ENCODE peak calls at places on chromosomes 1 and 21, in nine cellular contexts. I, D, B, S, P, E, A, L and F are unnamed samples.

GRCh38 chr1:203316626-203317093 is 11.3 kb downstream of the BTG2 start:
- DNase-seq in I (no peak), D (no peak), B (no peak), S (no peak), P (peak), E (peak), A (peak), L (peak), F (no peak)

GRCh38 chr1:71979947-71980346 is 302.4 kb downstream of the NEGR1 start:
- DNase-seq in I (no peak), D (no peak), B (no peak), S (no peak), P (no peak), E (no peak), A (no peak), L (no peak), F (no peak)

GRCh38 chr1:107704911-107705310 is 260.1 kb downstream of the VAV3 start:
- DNase-seq in I (no peak), D (no peak), B (no peak), S (no peak), P (no peak), E (no peak), A (peak), L (no peak), F (no peak)

GRCh38 chr1:58548381-58548780 is 1.9 kb upstream of the OMA1 start:
- DNase-seq in I (no peak), D (no peak), B (no peak), S (no peak), P (no peak), E (no peak), A (no peak), L (no peak), F (no peak)

GRCh38 chr1:210332719-210333398 is 4.2 kb downstream of the HHAT start:
- DNase-seq in I (no peak), D (no peak), B (no peak), S (no peak), P (no peak), E (no peak), A (no peak), L (peak), F (no peak)

GRCh38 chr1:167434306-167434705 is 84.0 kb downstream of the CD247 start:
- DNase-seq in I (peak), D (no peak), B (no peak), S (no peak), P (no peak), E (no peak), A (no peak), L (no peak), F (no peak)

GRCh38 chr1:172640146-172640545 is 18.8 kb upstream of the FASLG start:
- DNase-seq in I (no peak), D (no peak), B (no peak), S (no peak), P (no peak), E (no peak), A (peak), L (no peak), F (no peak)

GRCh38 chr1:114130846-114131525 is 22.7 kb downstream of the SYT6 start:
- DNase-seq in I (no peak), D (no peak), B (no peak), S (no peak), P (no peak), E (no peak), A (no peak), L (no peak), F (no peak)

GRCh38 chr1:29821605-29822004 is 585.3 kb downstream of the PTPRU start:
- DNase-seq in I (peak), D (no peak), B (no peak), S (no peak), P (no peak), E (no peak), A (no peak), L (no peak), F (no peak)

GRCh38 chr21:42576639-42577038 is 63.0 kb downstream of the SLC37A1 start:
- DNase-seq in I (no peak), D (no peak), B (no peak), S (no peak), P (no peak), E (no peak), A (no peak), L (no peak), F (no peak)

GRCh38 chr1:234170622-234171021 is 202.6 kb upstream of the COA6 start:
- DNase-seq in I (no peak), D (no peak), B (no peak), S (no peak), P (no peak), E (no peak), A (no peak), L (no peak), F (no peak)

GRCh38 chr21:19900149-19900548 is 1098.1 kb upstream of the NCAM2 start:
- DNase-seq in I (no peak), D (no peak), B (no peak), S (no peak), P (no peak), E (no peak), A (no peak), L (no peak), F (no peak)

GRCh38 chr1:18738617-18739016 is 108.0 kb downstream of the PAX7 start:
- DNase-seq in I (no peak), D (no peak), B (no peak), S (no peak), P (no peak), E (no peak), A (no peak), L (no peak), F (no peak)

GRCh38 chr1:232575524-232576040 is 54.4 kb downstream of the SIPA1L2 start:
- DNase-seq in I (no peak), D (no peak), B (no peak), S (no peak), P (no peak), E (no peak), A (peak), L (no peak), F (no peak)

GRCh38 chr1:162197615-162198497 is 128.4 kb downstream of the NOS1AP start:
- DNase-seq in I (no peak), D (no peak), B (no peak), S (no peak), P (no peak), E (no peak), A (no peak), L (no peak), F (no peak)

GRCh38 chr1:8077120-8077573 is 51.0 kb upstream of the ERRFI1 start:
- DNase-seq in I (no peak), D (no peak), B (peak), S (peak), P (peak), E (peak), A (peak), L (peak), F (peak)

GRCh38 chr1:61013189-61013952 is 69.0 kb upstream of the NFIA start:
- DNase-seq in I (peak), D (no peak), B (no peak), S (no peak), P (no peak), E (no peak), A (no peak), L (no peak), F (no peak)

GRCh38 chr1:230186003-230186863 is 119.2 kb downstream of the GALNT2 start:
- DNase-seq in I (no peak), D (no peak), B (peak), S (no peak), P (no peak), E (peak), A (peak), L (peak), F (peak)
- TF ChIP-seq POLR2A in I (no peak), D (peak), B (no peak), S (no peak), P (no peak), E (no peak), A (no peak), L (peak), F (no peak)

GRCh38 chr1:46616277-46617107 is at the start of gene MOB3C:
- DNase-seq in I (peak), D (peak), B (peak), S (peak), P (peak), E (peak), A (peak), L (peak), F (peak)
- TF ChIP-seq POLR2A in I (no peak), D (peak), B (peak), S (peak), P (peak), E (no peak), A (peak), L (peak), F (peak)

GRCh38 chr1:66648896-66649597 is 103.2 kb upstream of the DYNLT5 start:
- DNase-seq in I (no peak), D (no peak), B (no peak), S (no peak), P (no peak), E (no peak), A (no peak), L (peak), F (no peak)

GRCh38 chr1:66654643-66655042 is 97.6 kb upstream of the DYNLT5 start:
- DNase-seq in I (no peak), D (no peak), B (no peak), S (peak), P (no peak), E (no peak), A (no peak), L (no peak), F (no peak)

DNA sequence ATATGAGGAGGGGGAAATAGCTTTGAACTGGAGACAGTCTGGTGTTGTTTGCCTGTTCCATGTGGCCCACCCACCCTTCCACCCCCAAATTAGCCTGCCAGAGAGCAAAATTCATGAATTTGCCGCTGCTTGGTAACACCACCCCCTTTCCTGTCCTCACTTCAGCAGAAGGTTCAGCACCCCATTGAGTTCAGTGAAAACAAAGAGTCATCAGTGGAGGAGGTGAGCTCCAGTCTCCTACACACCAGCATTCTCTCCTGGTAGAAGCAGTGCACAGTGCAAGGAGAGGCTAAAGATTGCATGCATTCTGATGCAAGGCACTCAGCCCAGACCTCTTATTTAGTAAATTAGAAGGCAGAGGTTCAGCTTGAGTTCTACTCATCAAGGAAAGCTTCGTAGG is 99.7 kb upstream of the DYNLT5 start:
- DNase-seq in I (no peak), D (no peak), B (no peak), S (no peak), P (no peak), E (no peak), A (peak), L (no peak), F (no peak)
- TF ChIP-seq POLR2A in I (no peak), D (no peak), B (no peak), S (no peak), P (no peak), E (no peak), A (no peak), L (no peak), F (no peak)

GRCh38 chr1:64687725-64688285 is 57.1 kb upstream of the RAVER2 start:
- DNase-seq in I (no peak), D (no peak), B (no peak), S (peak), P (peak), E (peak), A (peak), L (peak), F (no peak)
- TF ChIP-seq POLR2A in I (no peak), D (no peak), B (no peak), S (no peak), P (no peak), E (no peak), A (no peak), L (no peak), F (no peak)

DNA sequence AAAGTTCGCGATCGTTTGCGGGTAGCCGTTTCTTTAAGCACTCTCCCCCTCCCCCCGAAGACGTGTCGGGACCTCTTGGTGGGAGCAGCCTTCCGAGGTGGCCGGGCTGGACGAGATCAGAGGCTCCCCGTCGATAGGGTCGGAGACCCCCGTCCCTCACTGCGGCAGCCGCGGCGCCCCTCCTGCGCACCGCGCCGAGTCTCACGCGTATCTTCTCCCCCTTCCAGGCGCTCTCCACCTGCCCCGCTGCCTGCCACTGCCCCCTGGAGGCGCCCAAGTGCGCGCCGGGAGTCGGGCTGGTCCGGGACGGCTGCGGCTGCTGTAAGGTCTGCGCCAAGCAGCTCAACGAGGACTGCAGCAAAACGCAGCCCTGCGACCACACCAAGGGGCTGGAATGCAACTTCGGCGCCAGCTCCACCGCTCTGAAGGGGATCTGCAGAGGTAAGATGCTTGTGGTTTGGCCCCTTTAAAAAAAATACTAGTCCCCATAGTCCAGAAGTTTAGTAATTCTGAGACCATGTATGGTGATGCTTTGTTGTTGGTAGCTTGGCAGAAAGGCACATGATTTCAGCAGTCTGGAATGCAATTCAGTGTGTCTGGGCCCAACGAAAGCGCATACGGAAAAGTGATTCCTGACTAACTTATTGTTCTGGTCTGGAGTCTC is 709 bp downstream of the CCN1 start:
- DNase-seq in I (peak), D (peak), B (peak), S (peak), P (peak), E (peak), A (peak), L (peak), F (no peak)
- TF ChIP-seq POLR2A in I (no peak), D (no peak), B (peak), S (peak), P (no peak), E (no peak), A (peak), L (no peak), F (no peak)

GRCh38 chr1:169151338-169151837 is 44.9 kb downstream of the ATP1B1 start:
- DNase-seq in I (no peak), D (no peak), B (no peak), S (no peak), P (no peak), E (no peak), A (no peak), L (no peak), F (no peak)
- TF ChIP-seq POLR2A in I (no peak), D (no peak), B (no peak), S (no peak), P (no peak), E (no peak), A (no peak), L (no peak), F (no peak)

GRCh38 chr1:25035523-25036116 is 105.5 kb upstream of the RUNX3 start:
- DNase-seq in I (no peak), D (no peak), B (no peak), S (no peak), P (no peak), E (no peak), A (no peak), L (no peak), F (no peak)
- TF ChIP-seq POLR2A in I (no peak), D (no peak), B (no peak), S (no peak), P (no peak), E (no peak), A (no peak), L (no peak), F (no peak)

GRCh38 chr1:236689713-236690569 is 3.6 kb downstream of the ACTN2 start:
- DNase-seq in I (no peak), D (no peak), B (no peak), S (peak), P (no peak), E (no peak), A (no peak), L (no peak), F (no peak)
- TF ChIP-seq POLR2A in I (no peak), D (no peak), B (no peak), S (peak), P (no peak), E (no peak), A (no peak), L (no peak), F (no peak)

DNA sequence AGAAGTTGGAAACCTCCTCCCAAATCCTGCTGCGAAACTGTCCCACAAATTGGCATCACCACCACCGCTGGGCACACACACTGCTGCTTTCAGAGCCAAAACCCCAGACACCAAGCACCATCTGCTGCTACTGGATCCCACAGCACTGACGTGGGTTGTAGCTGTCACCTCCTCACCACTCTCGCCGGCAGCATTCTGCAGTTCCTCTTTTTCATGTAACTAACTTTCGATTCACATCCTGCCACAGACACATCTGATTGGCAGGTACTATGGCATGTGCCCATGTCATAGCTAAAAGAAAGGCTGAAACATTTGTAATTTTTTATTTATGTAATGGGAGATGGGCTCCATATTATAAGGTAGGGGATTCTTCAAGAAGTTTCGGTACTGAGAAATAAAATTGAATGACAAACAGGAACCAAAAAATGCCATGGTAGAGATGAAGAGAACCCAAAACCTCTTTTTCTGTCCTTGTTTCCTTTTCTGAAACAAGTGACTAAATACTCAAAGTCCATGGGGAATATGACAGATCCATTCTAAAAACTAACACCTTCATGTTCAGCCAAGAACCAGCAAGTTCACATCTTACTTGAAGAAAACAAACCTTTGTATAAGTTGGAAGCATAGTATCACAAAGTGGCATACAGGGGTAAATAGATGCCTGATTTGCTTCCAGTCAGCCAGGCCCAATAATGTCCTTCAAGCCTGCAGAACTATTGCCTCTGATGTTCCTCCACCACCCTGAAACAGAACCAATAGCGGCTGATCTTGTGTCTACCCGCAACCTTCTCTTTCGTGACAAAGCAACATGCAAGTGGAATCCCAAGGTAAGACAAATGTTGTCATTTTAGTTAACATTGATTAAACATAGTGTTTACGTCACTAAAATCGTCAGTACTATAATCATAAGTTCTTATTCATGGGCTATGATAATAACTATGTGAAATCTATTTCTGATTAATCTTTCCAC is 26.6 kb upstream of the RGS13 start:
- DNase-seq in I (no peak), D (peak), B (peak), S (peak), P (peak), E (peak), A (no peak), L (peak), F (no peak)
- TF ChIP-seq POLR2A in I (no peak), D (no peak), B (no peak), S (no peak), P (no peak), E (no peak), A (no peak), L (no peak), F (no peak)

GRCh38 chr1:186682721-186683120 is 2.5 kb upstream of the PTGS2 start:
- DNase-seq in I (no peak), D (no peak), B (no peak), S (no peak), P (no peak), E (no peak), A (peak), L (no peak), F (no peak)

GRCh38 chr1:186683637-186684410 is 3.6 kb upstream of the PTGS2 start:
- DNase-seq in I (no peak), D (no peak), B (no peak), S (no peak), P (no peak), E (no peak), A (no peak), L (no peak), F (no peak)

GRCh38 chr1:186681806-186682205 is 1.6 kb upstream of the PTGS2 start:
- DNase-seq in I (no peak), D (no peak), B (no peak), S (no peak), P (no peak), E (no peak), A (peak), L (no peak), F (no peak)

GRCh38 chr1:186681136-186681535 is 913 bp upstream of the PTGS2 start:
- DNase-seq in I (no peak), D (no peak), B (no peak), S (no peak), P (no peak), E (no peak), A (peak), L (no peak), F (no peak)

GRCh38 chr1:186680031-186681012 is at the start of gene PTGS2:
- DNase-seq in I (peak), D (peak), B (peak), S (peak), P (peak), E (peak), A (peak), L (peak), F (no peak)
- TF ChIP-seq POLR2A in I (peak), D (peak), B (no peak), S (peak), P (peak), E (no peak), A (peak), L (peak), F (no peak)